ENCODE peak calls at places on chromosome 16, in ten cellular contexts. G, W, S, X, T, E, N, Y, U and C are unnamed samples.

GRCh38 chr16:6019490-6019991 is 921.9 kb upstream of the EEF2KMT start:
- DNase-seq in G (no peak), W (no peak), S (no peak), X (no peak), T (no peak), E (no peak), N (no peak), Y (no peak), U (no peak), C (no peak)

GRCh38 chr16:54921229-54921824 is 9.3 kb upstream of the IRX5 start:
- DNase-seq in G (no peak), W (no peak), S (no peak), X (no peak), T (no peak), E (no peak), N (no peak), Y (no peak), U (no peak), C (no peak)

GRCh38 chr16:56547120-56547948 is 17.5 kb upstream of the MT4 start:
- DNase-seq in G (no peak), W (peak; percentile 71), S (peak; percentile 50), X (no peak), T (no peak), E (peak; percentile 19), N (no peak), Y (peak; percentile 42), U (no peak), C (no peak)

GRCh38 chr16:31105677-31106213 is 2.4 kb upstream of the BCKDK start:
- DNase-seq in G (peak; percentile 85), W (peak; percentile 71), S (peak; percentile 42), X (peak; percentile 69), T (peak; percentile 79), E (peak; percentile 64), N (no peak), Y (peak; percentile 67), U (peak; percentile 88), C (peak; percentile 60)

GRCh38 chr16:34801875-34802274 is 1342.5 kb downstream of the TP53TG3F start:
- DNase-seq in G (no peak), W (no peak), S (no peak), X (no peak), T (no peak), E (no peak), N (no peak), Y (no peak), U (no peak), C (no peak)

GRCh38 chr16:9521749-9522370 is 430.4 kb downstream of the HAPSTR1 start:
- DNase-seq in G (no peak), W (no peak), S (no peak), X (no peak), T (no peak), E (peak; percentile 20), N (no peak), Y (no peak), U (no peak), C (no peak)

GRCh38 chr16:88686062-88686438 is 257 bp downstream of the SNAI3 start:
- DNase-seq in G (no peak), W (no peak), S (peak; percentile 26), X (no peak), T (peak; percentile 52), E (no peak), N (no peak), Y (peak; percentile 72), U (peak; percentile 64), C (no peak)

GRCh38 chr16:10947211-10947787 is 2.9 kb downstream of the CLEC16A start:
- DNase-seq in G (no peak), W (no peak), S (no peak), X (no peak), T (no peak), E (no peak), N (no peak), Y (no peak), U (no peak), C (no peak)

GRCh38 chr16:30633526-30633925 is 17.2 kb upstream of the PRR14 start:
- DNase-seq in G (no peak), W (no peak), S (no peak), X (no peak), T (no peak), E (no peak), N (no peak), Y (no peak), U (no peak), C (no peak)

GRCh38 chr16:27588052-27588451 is 38.1 kb downstream of the KATNIP start:
- DNase-seq in G (no peak), W (no peak), S (no peak), X (no peak), T (no peak), E (no peak), N (no peak), Y (no peak), U (no peak), C (no peak)

GRCh38 chr16:69934751-69935150 is 16.4 kb upstream of the CLEC18A start:
- DNase-seq in G (no peak), W (no peak), S (no peak), X (no peak), T (no peak), E (no peak), N (no peak), Y (no peak), U (no peak), C (no peak)

GRCh38 chr16:52584354-52584840 is 37.5 kb upstream of the TOX3 start:
- DNase-seq in G (no peak), W (no peak), S (no peak), X (no peak), T (no peak), E (no peak), N (no peak), Y (no peak), U (no peak), C (no peak)